ENCODE peak calls at places on chromosomes 3 and 15, in five cellular contexts. L is activated CD4-positive, CD25-positive, alpha-beta regulatory T cell treated with anti-CD3 and anti-CD28 coated beads, Interleukin-2, amount 50 U/mL, for 24 hours; K is upper lobe of right lung; Q is HCT116; W is central memory CD8-positive, alpha-beta T cell. D is an unnamed sample.

GRCh38 chr3:127981097-127981496 is 66.1 kb downstream of the KBTBD12 start:
- ATAC-seq in L (no peak), K (no peak), Q (no peak), W (no peak), D (no peak)

GRCh38 chr3:12963869-12964712 is 109.1 kb downstream of the IQSEC1 start:
- ATAC-seq in L (no peak), K (no peak), Q (no peak), W (no peak), D (no peak)

GRCh38 chr3:9248232-9249191 is 934 bp downstream of the SRGAP3 start:
- ATAC-seq in L (no peak), K (no peak), Q (no peak), W (peak), D (no peak)

GRCh38 chr3:146555311-146555710 is 10.9 kb upstream of the PLSCR1 start:
- ATAC-seq in L (no peak), K (no peak), Q (no peak), W (no peak), D (no peak)

GRCh38 chr3:23739536-23739935 is 66.2 kb upstream of the UBE2E1 start:
- ATAC-seq in L (no peak), K (peak), Q (no peak), W (no peak), D (no peak)

GRCh38 chr3:166575166-166575565 is 737.9 kb upstream of the BCHE start:
- ATAC-seq in L (no peak), K (no peak), Q (no peak), W (no peak), D (no peak)

GRCh38 chr3:192794216-192794615 is 66.9 kb upstream of the FGF12 start:
- ATAC-seq in L (no peak), K (no peak), Q (no peak), W (no peak), D (no peak)

GRCh38 chr3:150240891-150241290 is 167.2 kb upstream of the TSC22D2 start:
- ATAC-seq in L (no peak), K (no peak), Q (no peak), W (no peak), D (no peak)

GRCh38 chr3:123129052-123129451 is 62.2 kb downstream of the PDIA5 start:
- ATAC-seq in L (no peak), K (no peak), Q (no peak), W (no peak), D (no peak)

GRCh38 chr3:44862221-44862637 is 517 bp downstream of the TMEM42 start:
- ATAC-seq in L (peak), K (no peak), Q (peak), W (peak), D (peak)

GRCh38 chr15:90869140-90869541 is 753 bp downstream of the FURIN start:
- ATAC-seq in L (no peak), K (no peak), Q (no peak), W (no peak), D (peak)

GRCh38 chr3:16741890-16742289 is 136.7 kb upstream of the DAZL start:
- ATAC-seq in L (no peak), K (no peak), Q (no peak), W (no peak), D (peak)

GRCh38 chr3:58383476-58383875 is 50.2 kb downstream of the PDHB start:
- ATAC-seq in L (no peak), K (no peak), Q (no peak), W (no peak), D (no peak)

GRCh38 chr3:133527306-133527705 is 46.2 kb upstream of the CDV3 start:
- ATAC-seq in L (no peak), K (no peak), Q (no peak), W (no peak), D (no peak)

GRCh38 chr3:152204218-152204617 is 64.5 kb upstream of the MBNL1 start:
- ATAC-seq in L (peak), K (no peak), Q (no peak), W (no peak), D (peak)

GRCh38 chr3:48695113-48695753 is 9.5 kb upstream of the NCKIPSD start:
- ATAC-seq in L (no peak), K (peak), Q (peak), W (no peak), D (no peak)

GRCh38 chr3:23840521-23840920 is 34.8 kb downstream of the UBE2E1 start:
- ATAC-seq in L (no peak), K (peak), Q (no peak), W (no peak), D (no peak)

GRCh38 chr15:68259883-68260282 is 17.7 kb upstream of the FEM1B start:
- ATAC-seq in L (no peak), K (no peak), Q (no peak), W (no peak), D (no peak)

GRCh38 chr3:65245133-65246076 is 557.6 kb upstream of the ADAMTS9 start:
- ATAC-seq in L (no peak), K (no peak), Q (no peak), W (no peak), D (no peak)

GRCh38 chr3:18030371-18030870 is 288.0 kb upstream of the TBC1D5 start:
- ATAC-seq in L (no peak), K (no peak), Q (no peak), W (no peak), D (no peak)

GRCh38 chr15:92907229-92907628 is 7.1 kb downstream of the CHD2 start:
- ATAC-seq in L (no peak), K (no peak), Q (no peak), W (no peak), D (peak)

GRCh38 chr3:5276953-5277352 is 89.4 kb downstream of the EDEM1 start:
- ATAC-seq in L (no peak), K (no peak), Q (no peak), W (no peak), D (no peak)

GRCh38 chr15:90201944-90202375 is 830 bp downstream of the SEMA4B start:
- ATAC-seq in L (no peak), K (no peak), Q (peak), W (no peak), D (no peak)

GRCh38 chr15:66603301-66604179 is 37.7 kb upstream of the LCTL start:
- ATAC-seq in L (peak), K (peak), Q (peak), W (peak), D (peak)

GRCh38 chr15:35089556-35089955 is 4.5 kb upstream of the NANOGP8 start:
- ATAC-seq in L (no peak), K (no peak), Q (no peak), W (no peak), D (no peak)

GRCh38 chr3:71709908-71710511 is 15.2 kb downstream of the EIF4E3 start:
- ATAC-seq in L (no peak), K (no peak), Q (no peak), W (no peak), D (peak)